ENCODE peak calls at places on chromosomes 16 and 17, in nine cellular contexts. T, Z, D, B, R, W, I, G and K are unnamed samples.

GRCh38 chr17:50425682-50426471 is at the start of gene ACSF2:
- DNase-seq in T (no peak), Z (peak; percentile 74), D (peak; percentile 66), B (peak; percentile 87), R (peak; percentile 90), W (peak; percentile 89), I (peak; percentile 57), G (peak; percentile 46), K (no peak)

GRCh38 chr16:79173910-79174309 is 426.6 kb downstream of the MAF start:
- DNase-seq in T (no peak), Z (no peak), D (no peak), B (no peak), R (no peak), W (no peak), I (no peak), G (no peak), K (no peak)

GRCh38 chr16:9772526-9772925 is 409.7 kb downstream of the GRIN2A start:
- DNase-seq in T (no peak), Z (no peak), D (no peak), B (no peak), R (no peak), W (no peak), I (no peak), G (no peak), K (no peak)

GRCh38 chr17:8066841-8067775 is 20.4 kb downstream of the ALOX12B start:
- DNase-seq in T (no peak), Z (no peak), D (no peak), B (no peak), R (no peak), W (no peak), I (no peak), G (no peak), K (no peak)

GRCh38 chr17:27473748-27474609 is 17.7 kb downstream of the KSR1 start:
- DNase-seq in T (peak; percentile 75), Z (peak; percentile 86), D (peak; percentile 76), B (no peak), R (no peak), W (no peak), I (peak; percentile 94), G (no peak), K (no peak)

GRCh38 chr17:40951011-40951622 is 13.7 kb upstream of the KRT23 start:
- DNase-seq in T (no peak), Z (no peak), D (no peak), B (no peak), R (no peak), W (no peak), I (no peak), G (no peak), K (no peak)

GRCh38 chr16:78993342-78993741 is 607.2 kb downstream of the MAF start:
- DNase-seq in T (no peak), Z (no peak), D (no peak), B (no peak), R (peak; percentile 59), W (no peak), I (no peak), G (no peak), K (no peak)

GRCh38 chr16:82201906-82202305 is 31.9 kb upstream of the MPHOSPH6 start:
- DNase-seq in T (no peak), Z (no peak), D (no peak), B (no peak), R (no peak), W (no peak), I (no peak), G (no peak), K (no peak)

GRCh38 chr17:68352041-68352440 is 60.7 kb downstream of the ARSG start:
- DNase-seq in T (no peak), Z (no peak), D (no peak), B (no peak), R (no peak), W (no peak), I (no peak), G (no peak), K (no peak)

GRCh38 chr17:28018439-28019070 is 23.9 kb upstream of the NLK start:
- DNase-seq in T (no peak), Z (no peak), D (no peak), B (peak; percentile 34), R (no peak), W (no peak), I (no peak), G (no peak), K (no peak)

GRCh38 chr17:61519754-61520440 is 67.7 kb downstream of the TBX4 start:
- DNase-seq in T (no peak), Z (no peak), D (no peak), B (no peak), R (no peak), W (no peak), I (no peak), G (no peak), K (no peak)

GRCh38 chr17:55117063-55117611 is 147.6 kb upstream of the HLF start:
- DNase-seq in T (no peak), Z (no peak), D (no peak), B (no peak), R (no peak), W (no peak), I (no peak), G (no peak), K (no peak)

GRCh38 chr16:11716330-11716729 is 26.3 kb downstream of the TXNDC11 start:
- DNase-seq in T (no peak), Z (no peak), D (no peak), B (no peak), R (no peak), W (no peak), I (no peak), G (no peak), K (no peak)

GRCh38 chr17:79201119-79201518 is 126.5 kb downstream of the ENGASE start:
- DNase-seq in T (no peak), Z (no peak), D (no peak), B (no peak), R (no peak), W (no peak), I (no peak), G (no peak), K (no peak)

GRCh38 chr16:28981517-28981916 is 3.3 kb upstream of the LAT start:
- DNase-seq in T (no peak), Z (no peak), D (peak; percentile 56), B (peak; percentile 7), R (no peak), W (no peak), I (peak; percentile 67), G (no peak), K (no peak)

GRCh38 chr16:49986351-49987124 is 38.5 kb upstream of the CNEP1R1 start:
- DNase-seq in T (no peak), Z (no peak), D (no peak), B (no peak), R (no peak), W (peak; percentile 30), I (no peak), G (no peak), K (peak; percentile 22)

GRCh38 chr17:16398270-16399267 is 16.8 kb upstream of the TRPV2 start:
- DNase-seq in T (no peak), Z (no peak), D (no peak), B (no peak), R (no peak), W (no peak), I (peak; percentile 43), G (no peak), K (no peak)

GRCh38 chr16:3793161-3793576 is 75.8 kb upstream of the TRAP1 start:
- DNase-seq in T (no peak), Z (no peak), D (no peak), B (peak; percentile 40), R (no peak), W (no peak), I (no peak), G (peak; percentile 57), K (no peak)

GRCh38 chr17:41618341-41619161 is 5.8 kb downstream of the KRT17 start:
- DNase-seq in T (no peak), Z (no peak), D (no peak), B (peak; percentile 46), R (peak; percentile 40), W (no peak), I (no peak), G (peak; percentile 58), K (no peak)

GRCh38 chr17:82926081-82926480 is 86.3 kb upstream of the ZNF750 start:
- DNase-seq in T (no peak), Z (no peak), D (no peak), B (no peak), R (no peak), W (no peak), I (no peak), G (no peak), K (no peak)

GRCh38 chr17:50258647-50259483 is 15.4 kb upstream of the TMEM92 start:
- DNase-seq in T (no peak), Z (no peak), D (no peak), B (no peak), R (no peak), W (no peak), I (no peak), G (peak; percentile 16), K (peak; percentile 67)

GRCh38 chr16:83802135-83802534 is 5.6 kb upstream of the HSBP1 start:
- DNase-seq in T (peak; percentile 55), Z (no peak), D (no peak), B (peak; percentile 69), R (no peak), W (no peak), I (no peak), G (no peak), K (peak; percentile 56)

GRCh38 chr16:55021595-55022475 is 91.2 kb downstream of the IRX5 start:
- DNase-seq in T (no peak), Z (no peak), D (no peak), B (peak; percentile 41), R (no peak), W (peak; percentile 49), I (peak; percentile 60), G (no peak), K (peak; percentile 56)

GRCh38 chr17:41624208-41625101 is at the start of gene KRT17:
- DNase-seq in T (no peak), Z (no peak), D (no peak), B (peak; percentile 88), R (peak; percentile 27), W (no peak), I (no peak), G (no peak), K (no peak)

GRCh38 chr17:20935740-20936139 is 107.1 kb downstream of the USP22 start:
- DNase-seq in T (no peak), Z (no peak), D (no peak), B (peak; percentile 60), R (no peak), W (no peak), I (no peak), G (no peak), K (peak; percentile 56)

GRCh38 chr17:14196337-14196997 is 40.2 kb downstream of the CDRT15 start:
- DNase-seq in T (no peak), Z (no peak), D (no peak), B (no peak), R (no peak), W (no peak), I (peak; percentile 43), G (no peak), K (no peak)

GRCh38 chr16:4534151-4534790 is 4.3 kb downstream of the CDIP1 start:
- DNase-seq in T (no peak), Z (no peak), D (no peak), B (no peak), R (no peak), W (no peak), I (no peak), G (no peak), K (no peak)

GRCh38 chr16:17369441-17369951 is 101.3 kb downstream of the XYLT1 start:
- DNase-seq in T (peak; percentile 68), Z (peak; percentile 34), D (peak; percentile 32), B (no peak), R (no peak), W (no peak), I (peak; percentile 92), G (peak; percentile 56), K (no peak)

GRCh38 chr17:59121901-59122480 is 15.3 kb upstream of the TRIM37 start:
- DNase-seq in T (no peak), Z (no peak), D (no peak), B (no peak), R (no peak), W (no peak), I (no peak), G (no peak), K (no peak)

GRCh38 chr17:70499067-70499786 is 329.9 kb downstream of the KCNJ2 start:
- DNase-seq in T (no peak), Z (no peak), D (no peak), B (no peak), R (no peak), W (no peak), I (no peak), G (no peak), K (no peak)

GRCh38 chr17:79752175-79752574 is 21.4 kb downstream of the ENPP7 start:
- DNase-seq in T (no peak), Z (no peak), D (peak; percentile 29), B (no peak), R (no peak), W (no peak), I (no peak), G (no peak), K (no peak)